ENCODE peak calls at places on chromosome X, in seven cellular contexts. M, V, F, G, J, S and A are unnamed samples.

GRCh38 chrX:119690921-119691716 is 1.8 kb downstream of the SEPTIN6 start:
- DNase-seq in M (no peak), V (no peak), F (peak; percentile 51), G (no peak), J (no peak), S (peak; percentile 20), A (peak; percentile 88)

GRCh38 chrX:101450951-101451350 is 34.3 kb upstream of the ARMCX4 start:
- DNase-seq in M (no peak), V (no peak), F (peak; percentile 30), G (peak; percentile 91), J (no peak), S (no peak), A (no peak)

GRCh38 chrX:46140272-46140671 is 404.9 kb downstream of the ZNF674 start:
- DNase-seq in M (no peak), V (no peak), F (no peak), G (no peak), J (no peak), S (no peak), A (no peak)

GRCh38 chrX:115047715-115048114 is 30.3 kb upstream of the IL13RA2 start:
- DNase-seq in M (no peak), V (no peak), F (no peak), G (no peak), J (no peak), S (no peak), A (no peak)

GRCh38 chrX:110414679-110415439 is 56.2 kb downstream of the RTL9 start:
- DNase-seq in M (no peak), V (no peak), F (peak; percentile 77), G (no peak), J (no peak), S (no peak), A (no peak)

GRCh38 chrX:13699183-13699826 is 10.4 kb downstream of the RAB9A start:
- DNase-seq in M (no peak), V (no peak), F (peak; percentile 23), G (no peak), J (no peak), S (no peak), A (no peak)

GRCh38 chrX:137848291-137848905 is 282.5 kb downstream of the ZIC3 start:
- DNase-seq in M (no peak), V (no peak), F (no peak), G (no peak), J (no peak), S (no peak), A (no peak)

GRCh38 chrX:28854637-28855036 is 267.4 kb downstream of the IL1RAPL1 start:
- DNase-seq in M (no peak), V (no peak), F (peak; percentile 39), G (no peak), J (no peak), S (no peak), A (no peak)

GRCh38 chrX:21408776-21409175 is 34.6 kb downstream of the CNKSR2 start:
- DNase-seq in M (no peak), V (no peak), F (no peak), G (no peak), J (no peak), S (no peak), A (no peak)

GRCh38 chrX:44844204-44844603 is 383 bp downstream of the DUSP21 start:
- DNase-seq in M (no peak), V (no peak), F (no peak), G (no peak), J (no peak), S (no peak), A (no peak)

GRCh38 chrX:790031-790430 is 159.4 kb downstream of the SHOX start:
- DNase-seq in M (no peak), V (no peak), F (no peak), G (no peak), J (no peak), S (no peak), A (no peak)

GRCh38 chrX:71492086-71493065 is 40.5 kb upstream of the OGT start:
- DNase-seq in M (no peak), V (peak; percentile 53), F (peak; percentile 26), G (no peak), J (peak; percentile 85), S (no peak), A (peak; percentile 51)

GRCh38 chrX:25156323-25156722 is 140.6 kb upstream of the ARX start:
- DNase-seq in M (no peak), V (no peak), F (no peak), G (peak; percentile 50), J (no peak), S (no peak), A (no peak)

GRCh38 chrX:150293311-150294013 is 69.7 kb upstream of the MAMLD1 start:
- DNase-seq in M (no peak), V (no peak), F (no peak), G (no peak), J (no peak), S (no peak), A (no peak)

GRCh38 chrX:41350150-41350975 is 16.4 kb downstream of the DDX3X start:
- DNase-seq in M (no peak), V (no peak), F (peak; percentile 51), G (peak; percentile 3), J (no peak), S (no peak), A (no peak)

GRCh38 chrX:87517571-87518141 is at the start of gene KLHL4:
- DNase-seq in M (peak; percentile 12), V (no peak), F (peak; percentile 74), G (no peak), J (no peak), S (peak; percentile 17), A (no peak)

GRCh38 chrX:138648570-138648969 is 62.9 kb downstream of the FGF13 start:
- DNase-seq in M (no peak), V (no peak), F (no peak), G (no peak), J (no peak), S (no peak), A (no peak)

GRCh38 chrX:23494741-23495140 is 160.1 kb downstream of the PTCHD1 start:
- DNase-seq in M (no peak), V (no peak), F (no peak), G (no peak), J (no peak), S (no peak), A (no peak)

GRCh38 chrX:20067709-20068315 is 48.9 kb downstream of the MAP7D2 start:
- DNase-seq in M (no peak), V (peak; percentile 44), F (peak; percentile 88), G (no peak), J (peak; percentile 89), S (peak; percentile 59), A (peak; percentile 35)

GRCh38 chrX:41334866-41335589 is 1.1 kb downstream of the DDX3X start:
- DNase-seq in M (peak; percentile 10), V (peak; percentile 33), F (peak; percentile 62), G (no peak), J (no peak), S (peak; percentile 67), A (peak; percentile 55)

GRCh38 chrX:153595387-153595786 is 3.6 kb downstream of the CCNQ start:
- DNase-seq in M (no peak), V (no peak), F (no peak), G (no peak), J (peak; percentile 52), S (no peak), A (no peak)

GRCh38 chrX:13142891-13143290 is 98.5 kb upstream of the FAM9C start:
- DNase-seq in M (no peak), V (no peak), F (no peak), G (no peak), J (no peak), S (no peak), A (no peak)

GRCh38 chrX:1443496-1444075 is 9.1 kb downstream of the ASMTL start:
- DNase-seq in M (no peak), V (no peak), F (no peak), G (no peak), J (peak; percentile 35), S (peak; percentile 7), A (no peak)

GRCh38 chrX:11239230-11239629 is 54.0 kb upstream of the AMELX start:
- DNase-seq in M (no peak), V (no peak), F (peak; percentile 77), G (no peak), J (no peak), S (no peak), A (no peak)

GRCh38 chrX:101051549-101052302 is at the start of gene TRMT2B:
- DNase-seq in M (peak; percentile 44), V (peak; percentile 84), F (peak; percentile 64), G (peak; percentile 58), J (peak; percentile 91), S (peak; percentile 74), A (peak; percentile 92)

GRCh38 chrX:36978886-36979285 is 29.3 kb upstream of the FAM47C start:
- DNase-seq in M (no peak), V (no peak), F (peak; percentile 1), G (no peak), J (no peak), S (no peak), A (no peak)

GRCh38 chrX:119118780-119119395 is 8.7 kb downstream of the KIAA1210 start:
- DNase-seq in M (no peak), V (peak; percentile 50), F (peak; percentile 42), G (peak; percentile 40), J (peak; percentile 77), S (peak; percentile 27), A (peak; percentile 51)

GRCh38 chrX:72130762-72131231 is 918 bp downstream of the RTL5 start:
- DNase-seq in M (no peak), V (no peak), F (no peak), G (no peak), J (peak; percentile 78), S (no peak), A (no peak)

GRCh38 chrX:103817502-103817901 is 14.6 kb downstream of the RAB9B start:
- DNase-seq in M (no peak), V (no peak), F (peak; percentile 42), G (no peak), J (no peak), S (no peak), A (peak; percentile 78)

GRCh38 chrX:119687661-119688413 is 5.1 kb downstream of the SEPTIN6 start:
- DNase-seq in M (no peak), V (no peak), F (no peak), G (no peak), J (no peak), S (no peak), A (no peak)

GRCh38 chrX:107199491-107199890 is 6.7 kb downstream of the NUP62CL start:
- DNase-seq in M (no peak), V (no peak), F (no peak), G (peak; percentile 10), J (no peak), S (no peak), A (no peak)

GRCh38 chrX:136616987-136617685 is 30.8 kb upstream of the CD40LG start:
- DNase-seq in M (no peak), V (no peak), F (no peak), G (no peak), J (no peak), S (no peak), A (no peak)

GRCh38 chrX:78140206-78140605 is 756 bp upstream of the TAF9B start:
- DNase-seq in M (no peak), V (no peak), F (no peak), G (no peak), J (peak; percentile 59), S (no peak), A (no peak)

GRCh38 chrX:130615941-130616340 is 214.2 kb downstream of the RBMX2 start:
- DNase-seq in M (no peak), V (no peak), F (no peak), G (no peak), J (no peak), S (no peak), A (no peak)

GRCh38 chrX:40952855-40953254 is 132.4 kb upstream of the USP9X start:
- DNase-seq in M (no peak), V (no peak), F (peak; percentile 18), G (no peak), J (no peak), S (no peak), A (no peak)

GRCh38 chrX:134692990-134693389 is 34.7 kb upstream of the PLAC1 start:
- DNase-seq in M (no peak), V (no peak), F (peak; percentile 78), G (no peak), J (no peak), S (no peak), A (no peak)

GRCh38 chrX:144732588-144732987 is 514.7 kb upstream of the SPANXN1 start:
- DNase-seq in M (no peak), V (no peak), F (no peak), G (no peak), J (no peak), S (no peak), A (no peak)